ENCODE peak calls at places on chromosomes 3 and 15, in nine cellular contexts. N is psoas muscle, C is tibial nerve, B is fibroblast of lung, Q is heart left ventricle, K is foreskin keratinocyte, V is upper lobe of left lung, A is body of pancreas, E is GM12878. M is an unnamed sample.

GRCh38 chr3:72961766-72962165 is 34.8 kb upstream of the PPP4R2 start:
- DNase-seq in N (no peak), C (no peak), B (no peak), Q (no peak), K (no peak), V (no peak), A (no peak), E (no peak), M (no peak)

GRCh38 chr3:141279074-141279945 is 47.7 kb downstream of the PXYLP1 start:
- DNase-seq in N (no peak), C (no peak), B (peak; percentile 30), Q (no peak), K (peak; percentile 33), V (no peak), A (no peak), E (no peak), M (no peak)

GRCh38 chr3:46731795-46732194 is 14.1 kb upstream of the PRSS50 start:
- DNase-seq in N (no peak), C (no peak), B (no peak), Q (no peak), K (no peak), V (no peak), A (no peak), E (peak; percentile 23), M (no peak)

GRCh38 chr3:71341721-71342120 is 241.8 kb downstream of the FOXP1 start:
- DNase-seq in N (no peak), C (no peak), B (peak; percentile 82), Q (no peak), K (peak; percentile 52), V (no peak), A (no peak), E (no peak), M (no peak)

GRCh38 chr3:55655544-55655943 is 168.4 kb upstream of the WNT5A start:
- DNase-seq in N (no peak), C (no peak), B (no peak), Q (no peak), K (peak; percentile 57), V (no peak), A (no peak), E (no peak), M (no peak)

GRCh38 chr3:133894334-133895207 is 1.1 kb downstream of the RAB6B start:
- DNase-seq in N (no peak), C (no peak), B (no peak), Q (no peak), K (no peak), V (peak; percentile 84), A (peak; percentile 18), E (no peak), M (no peak)

GRCh38 chr3:129560269-129560787 is 17.4 kb downstream of the H1-8 start:
- DNase-seq in N (peak; percentile 59), C (no peak), B (peak; percentile 86), Q (peak; percentile 62), K (no peak), V (peak; percentile 70), A (no peak), E (no peak), M (peak; percentile 86)

GRCh38 chr3:98602078-98602678 is 8.8 kb upstream of the CPOX start:
- DNase-seq in N (no peak), C (no peak), B (peak; percentile 83), Q (peak; percentile 41), K (peak; percentile 55), V (no peak), A (peak; percentile 29), E (peak; percentile 55), M (peak; percentile 50)

GRCh38 chr3:163056874-163057497 is 1560.4 kb downstream of the OTOL1 start:
- DNase-seq in N (no peak), C (peak; percentile 16), B (peak; percentile 59), Q (no peak), K (peak; percentile 23), V (no peak), A (peak; percentile 32), E (no peak), M (peak; percentile 74)

GRCh38 chr15:88108991-88109390 is 147.5 kb downstream of the NTRK3 start:
- DNase-seq in N (no peak), C (no peak), B (no peak), Q (no peak), K (no peak), V (peak; percentile 38), A (no peak), E (no peak), M (no peak)

GRCh38 chr15:92869263-92869940 is 30.7 kb upstream of the CHD2 start:
- DNase-seq in N (no peak), C (no peak), B (no peak), Q (no peak), K (peak; percentile 85), V (no peak), A (no peak), E (no peak), M (no peak)

GRCh38 chr3:13652728-13653127 is 103.8 kb downstream of the FBLN2 start:
- DNase-seq in N (peak; percentile 10), C (no peak), B (no peak), Q (no peak), K (no peak), V (no peak), A (no peak), E (no peak), M (no peak)

GRCh38 chr15:20351448-20351961 is 190.1 kb downstream of the GOLGA6L6 start:
- DNase-seq in N (peak; percentile 25), C (no peak), B (no peak), Q (no peak), K (no peak), V (peak; percentile 78), A (peak; percentile 9), E (no peak), M (no peak)

GRCh38 chr3:62376906-62377865 is 3.8 kb upstream of the FEZF2 start:
- DNase-seq in N (no peak), C (no peak), B (no peak), Q (no peak), K (no peak), V (peak; percentile 72), A (no peak), E (no peak), M (no peak)

GRCh38 chr15:82551646-82552247 is 11.5 kb upstream of the RPS17 start:
- DNase-seq in N (no peak), C (no peak), B (no peak), Q (no peak), K (peak; percentile 85), V (no peak), A (no peak), E (no peak), M (no peak)

GRCh38 chr15:90871716-90872480 is 3.5 kb downstream of the FURIN start:
- DNase-seq in N (no peak), C (no peak), B (no peak), Q (no peak), K (no peak), V (peak; percentile 90), A (no peak), E (no peak), M (no peak)

GRCh38 chr3:196143708-196144382 is 62.0 kb upstream of the TFRC start:
- DNase-seq in N (no peak), C (no peak), B (no peak), Q (no peak), K (no peak), V (no peak), A (no peak), E (no peak), M (no peak)

GRCh38 chr15:101828774-101829173 is 16.8 kb downstream of the OR4F15 start:
- DNase-seq in N (no peak), C (no peak), B (no peak), Q (no peak), K (no peak), V (no peak), A (no peak), E (no peak), M (no peak)

GRCh38 chr15:33031324-33031736 is 163.2 kb downstream of the FMN1 start:
- DNase-seq in N (no peak), C (no peak), B (peak; percentile 60), Q (no peak), K (peak; percentile 42), V (no peak), A (no peak), E (no peak), M (peak; percentile 54)

GRCh38 chr3:36401056-36401455 is 20.8 kb downstream of the STAC start:
- DNase-seq in N (no peak), C (no peak), B (no peak), Q (no peak), K (no peak), V (no peak), A (no peak), E (no peak), M (no peak)

GRCh38 chr3:169945313-169945712 is 21.3 kb upstream of the SEC62 start:
- DNase-seq in N (no peak), C (no peak), B (no peak), Q (no peak), K (no peak), V (no peak), A (no peak), E (peak; percentile 85), M (no peak)

GRCh38 chr3:170584585-170585007 is 1.3 kb downstream of the SLC7A14 start:
- DNase-seq in N (peak; percentile 68), C (peak; percentile 37), B (peak; percentile 66), Q (peak; percentile 69), K (peak; percentile 43), V (peak; percentile 19), A (peak; percentile 71), E (no peak), M (peak; percentile 45)

DNA sequence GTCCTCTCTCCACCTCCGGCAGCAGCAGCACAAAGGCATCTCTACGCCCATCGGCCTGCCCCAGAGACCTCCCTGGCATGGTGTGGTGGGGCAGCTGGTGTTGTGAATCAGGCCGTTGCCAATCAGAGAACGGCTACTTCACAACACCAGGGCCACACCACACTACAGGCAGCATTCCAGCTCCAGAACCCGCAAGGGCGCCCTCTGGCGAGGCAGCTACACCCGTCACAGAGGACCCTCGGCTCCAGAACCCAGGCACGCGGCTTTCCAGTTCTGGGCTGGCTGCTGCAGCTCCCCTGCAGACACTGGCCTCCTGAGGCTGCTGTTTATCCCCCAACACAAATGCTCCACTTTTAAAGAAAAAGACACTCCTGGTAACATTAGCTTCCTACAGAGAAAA is 127.5 kb upstream of the TOPAZ1 start:
- DNase-seq in N (peak; percentile 23), C (no peak), B (peak; percentile 43), Q (peak; percentile 25), K (no peak), V (peak; percentile 81), A (peak; percentile 64), E (no peak), M (peak; percentile 31)
- TF ChIP-seq CTCF in N (no peak), C (peak; percentile 43), B (peak; percentile 33), Q (peak; percentile 44), K (peak; percentile 40), V (no peak), A (peak; percentile 52), E (peak; percentile 59), M (peak; percentile 12)

GRCh38 chr15:50353251-50353998 is 1.6 kb downstream of the GABPB1 start:
- DNase-seq in N (no peak), C (no peak), B (peak; percentile 95), Q (no peak), K (peak; percentile 87), V (no peak), A (no peak), E (no peak), M (no peak)
- H3K4me1 ChIP-seq in N (peaks cover 54% of the 10 kb centered on the region), C (peaks cover 67% of the 10 kb centered on the region), B (peaks cover 5% of the 10 kb centered on the region), Q (peaks cover 62% of the 10 kb centered on the region), K (peaks cover 21% of the 10 kb centered on the region), V (peaks cover 50% of the 10 kb centered on the region), A (peaks cover 48% of the 10 kb centered on the region), E (peaks cover 7% of the 10 kb centered on the region), M (no peaks in the 10 kb centered on the region)

GRCh38 chr3:57160046-57160730 is 5.0 kb downstream of the IL17RD start:
- DNase-seq in N (no peak), C (no peak), B (no peak), Q (peak; percentile 63), K (no peak), V (no peak), A (no peak), E (no peak), M (no peak)
- H3K27me3 ChIP-seq in N (peaks cover 3% of the 10 kb centered on the region), C (no peaks in the 10 kb centered on the region), B (no peaks in the 10 kb centered on the region), Q (no peaks in the 10 kb centered on the region), K (peaks cover 41% of the 10 kb centered on the region), V (peaks cover 9% of the 10 kb centered on the region), A (no peaks in the 10 kb centered on the region), E (peaks cover 11% of the 10 kb centered on the region), M (peaks cover 13% of the 10 kb centered on the region)

GRCh38 chr3:123648696-123649405 is 64.0 kb upstream of the HACD2 start:
- DNase-seq in N (no peak), C (no peak), B (no peak), Q (no peak), K (no peak), V (no peak), A (no peak), E (no peak), M (no peak)
- TF ChIP-seq CTCF in N (no peak), C (no peak), B (no peak), Q (no peak), K (no peak), V (no peak), A (no peak), E (no peak), M (no peak)

M was measured in BE2C.